ENCODE peak calls at places on chromosomes 12 and 14, in five cellular contexts. S is GM03348; O is cardiac septum; C is COR-L47; E is CD8-positive, alpha-beta memory T cell. A is an unnamed sample.

GRCh38 chr12:41917827-41918445 is 226.7 kb downstream of the GXYLT1 start:
- DNase-seq in S (no peak), O (no peak), C (peak), E (no peak), A (no peak)

GRCh38 chr14:100724061-100724460 is 2.6 kb upstream of the DLK1 start:
- DNase-seq in S (no peak), O (no peak), C (no peak), E (no peak), A (no peak)

GRCh38 chr12:68406134-68406576 is 74.0 kb upstream of the MDM1 start:
- DNase-seq in S (peak), O (peak), C (peak), E (no peak), A (peak)

GRCh38 chr12:78418919-78419318 is 445.7 kb upstream of the SYT1 start:
- DNase-seq in S (no peak), O (no peak), C (no peak), E (no peak), A (peak)

GRCh38 chr12:131057722-131058515 is 104.2 kb downstream of the ADGRD1 start:
- DNase-seq in S (no peak), O (peak), C (no peak), E (no peak), A (no peak)

GRCh38 chr12:1517007-1517406 is 77.4 kb downstream of the FBXL14 start:
- DNase-seq in S (peak), O (no peak), C (no peak), E (no peak), A (no peak)

GRCh38 chr12:26317942-26318565 is 122.7 kb downstream of the SSPN start:
- DNase-seq in S (peak), O (no peak), C (no peak), E (no peak), A (no peak)

GRCh38 chr12:84969226-84969625 is 56.6 kb upstream of the SLC6A15 start:
- DNase-seq in S (no peak), O (no peak), C (no peak), E (no peak), A (no peak)

GRCh38 chr12:47079894-47080724 is at the start of gene AMIGO2:
- DNase-seq in S (peak), O (peak), C (no peak), E (peak), A (peak)

GRCh38 chr14:67806228-67806627 is 10.2 kb downstream of the ZFYVE26 start:
- DNase-seq in S (peak), O (no peak), C (no peak), E (no peak), A (no peak)

GRCh38 chr14:68716698-68717097 is 76.2 kb downstream of the ZFP36L1 start:
- DNase-seq in S (no peak), O (no peak), C (no peak), E (peak), A (no peak)

GRCh38 chr12:52274521-52274920 is at the start of gene KRT86:
- DNase-seq in S (no peak), O (no peak), C (no peak), E (no peak), A (no peak)

GRCh38 chr12:105820407-105821140 is 318.2 kb downstream of the NUAK1 start:
- DNase-seq in S (peak), O (no peak), C (no peak), E (no peak), A (peak)

GRCh38 chr14:60396718-60397343 is 89.0 kb downstream of the C14orf39 start:
- DNase-seq in S (peak), O (no peak), C (no peak), E (no peak), A (no peak)

GRCh38 chr12:56836317-56836716 is 73.2 kb downstream of the HSD17B6 start:
- DNase-seq in S (peak), O (no peak), C (no peak), E (no peak), A (no peak)

GRCh38 chr12:23488130-23488529 is 461.3 kb downstream of the SOX5 start:
- DNase-seq in S (no peak), O (no peak), C (no peak), E (no peak), A (no peak)

GRCh38 chr12:58117201-58117600 is 175.8 kb downstream of the ATP23 start:
- DNase-seq in S (no peak), O (no peak), C (no peak), E (no peak), A (no peak)

GRCh38 chr12:92288533-92288932 is 142.9 kb upstream of the BTG1 start:
- DNase-seq in S (no peak), O (no peak), C (no peak), E (no peak), A (no peak)

GRCh38 chr12:116236986-116237385 is 40.5 kb downstream of the MED13L start:
- DNase-seq in S (no peak), O (no peak), C (no peak), E (no peak), A (no peak)

GRCh38 chr14:103994535-103995184 is 52.3 kb upstream of the RD3L start:
- DNase-seq in S (no peak), O (no peak), C (no peak), E (no peak), A (no peak)

GRCh38 chr12:27571463-27571862 is 47.5 kb downstream of the PPFIBP1 start:
- DNase-seq in S (peak), O (no peak), C (no peak), E (no peak), A (no peak)

GRCh38 chr12:44588651-44589050 is 287.5 kb downstream of the NELL2 start:
- DNase-seq in S (no peak), O (no peak), C (no peak), E (no peak), A (no peak)

GRCh38 chr12:52121848-52122838 is 42.6 kb downstream of the SMIM41 start:
- DNase-seq in S (peak), O (peak), C (peak), E (peak), A (peak)

GRCh38 chr12:42182394-42182793 is 37.7 kb upstream of the GXYLT1 start:
- DNase-seq in S (no peak), O (no peak), C (no peak), E (no peak), A (no peak)

GRCh38 chr14:91090733-91091132 is 23.1 kb upstream of the DGLUCY start:
- DNase-seq in S (no peak), O (no peak), C (no peak), E (no peak), A (no peak)

GRCh38 chr12:122203301-122203967 is at the start of gene B3GNT4:
- DNase-seq in S (peak), O (peak), C (peak), E (peak), A (peak)

GRCh38 chr12:122495258-122495657 is 5.5 kb downstream of the ZCCHC8 start:
- DNase-seq in S (no peak), O (no peak), C (no peak), E (no peak), A (no peak)

GRCh38 chr14:75295061-75295461 is 16.4 kb downstream of the FOS start:
- DNase-seq in S (peak), O (peak), C (no peak), E (peak), A (peak)

GRCh38 chr12:6277982-6278438 is 32.5 kb upstream of the PLEKHG6 start:
- DNase-seq in S (no peak), O (no peak), C (no peak), E (no peak), A (no peak)

GRCh38 chr14:68866991-68867533 is 74.2 kb upstream of the ZFP36L1 start:
- DNase-seq in S (no peak), O (no peak), C (no peak), E (no peak), A (no peak)

GRCh38 chr12:113161415-113162016 is 12.0 kb downstream of the CFAP73 start:
- DNase-seq in S (no peak), O (no peak), C (no peak), E (no peak), A (peak)

GRCh38 chr12:107515446-107515958 is 170.1 kb upstream of the PWP1 start:
- DNase-seq in S (peak), O (no peak), C (peak), E (no peak), A (no peak)

GRCh38 chr12:26056335-26056734 is 68.5 kb downstream of the BHLHE41 start:
- DNase-seq in S (no peak), O (no peak), C (no peak), E (no peak), A (peak)

GRCh38 chr14:73014105-73014504 is 12.8 kb downstream of the ZFYVE1 start:
- DNase-seq in S (peak), O (no peak), C (no peak), E (no peak), A (no peak)

A was measured in G401.